ENCODE peak calls at places on chromosomes 12 and 14, in six cellular contexts. I is HepG2, F is GM12891, B is H1, L is K562, R is GM12878. G is an unnamed sample.
A peak's percentile ranks its signal among the peaks of the same experiment; 100 is the strongest.

GRCh38 chr14:67228325-67228984 is 12.8 kb upstream of the PALS1 start:
- DNase-seq in F (no peak), L (no peak), I (no peak), B (no peak), R (no peak), G (no peak)

GRCh38 chr14:102982852-102983470 is 60.5 kb downstream of the AMN start:
- DNase-seq in I (no peak), F (no peak), B (no peak), R (no peak), L (no peak), G (no peak)

GRCh38 chr12:123384318-123384993 is 524 bp downstream of the KMT5A start:
- DNase-seq in F (no peak), I (no peak), L (peak; percentile 38), B (no peak), R (no peak), G (no peak)

GRCh38 chr12:132362966-132363660 is 33.7 kb upstream of the GALNT9 start:
- DNase-seq in R (no peak), I (no peak), F (no peak), L (no peak), B (no peak), G (no peak)

GRCh38 chr12:51318846-51319570 is 5.0 kb downstream of the BIN2 start:
- DNase-seq in R (peak; percentile 59), I (no peak), F (no peak), L (no peak), B (no peak), G (no peak)

GRCh38 chr12:11771356-11771755 is 121.9 kb downstream of the ETV6 start:
- DNase-seq in R (no peak), B (no peak), F (no peak), I (no peak), L (no peak), G (no peak)

GRCh38 chr14:52413729-52414453 is 99.8 kb downstream of the PTGER2 start:
- DNase-seq in R (no peak), B (no peak), I (no peak), L (no peak), F (no peak), G (no peak)

GRCh38 chr14:24630872-24631477 is 3.0 kb downstream of the GZMB start:
- DNase-seq in F (no peak), I (peak; percentile 46), L (no peak), R (no peak), B (no peak), G (no peak)

GRCh38 chr14:28652782-28653181 is 113.8 kb upstream of the FOXG1 start:
- DNase-seq in L (no peak), R (no peak), B (no peak), I (no peak), F (no peak), G (no peak)

GRCh38 chr14:24088095-24088494 is 6.0 kb upstream of the PCK2 start:
- DNase-seq in F (no peak), L (no peak), I (no peak), B (no peak), R (no peak), G (no peak)

GRCh38 chr14:20652996-20653975 is 11.8 kb upstream of the OR6S1 start:
- DNase-seq in F (no peak), L (peak; percentile 27), B (peak; percentile 98), R (peak; percentile 45), I (peak; percentile 32), G (no peak)

GRCh38 chr12:71642264-71642663 is 21.4 kb downstream of the ZFC3H1 start:
- DNase-seq in I (no peak), B (no peak), R (no peak), F (no peak), L (no peak), G (no peak)

GRCh38 chr14:36604757-36605505 is 22.5 kb upstream of the NKX2-8 start:
- DNase-seq in F (no peak), L (peak; percentile 41), B (no peak), I (peak; percentile 93), R (no peak), G (peak; percentile 9)

GRCh38 chr14:87184180-87184579 is 808.8 kb downstream of the GALC start:
- DNase-seq in B (no peak), L (no peak), I (no peak), R (no peak), F (no peak), G (no peak)

GRCh38 chr12:88519802-88520435 is 60.4 kb downstream of the KITLG start:
- DNase-seq in R (no peak), I (no peak), B (no peak), F (no peak), L (no peak), G (no peak)

GRCh38 chr14:83664389-83664788 is 1865.6 kb upstream of the FLRT2 start:
- DNase-seq in L (no peak), I (no peak), F (no peak), B (no peak), R (no peak), G (no peak)

GRCh38 chr12:64793610-64794009 is 30.8 kb upstream of the TBC1D30 start:
- DNase-seq in R (no peak), B (no peak), L (no peak), F (no peak), I (no peak), G (no peak)

GRCh38 chr12:92971869-92972524 is 42.9 kb upstream of the EEA1 start:
- DNase-seq in B (no peak), I (no peak), R (no peak), F (no peak), L (no peak), G (no peak)

GRCh38 chr14:64113279-64113678 is 180.9 kb downstream of the ESR2 start:
- DNase-seq in R (no peak), L (no peak), I (no peak), F (no peak), B (no peak), G (no peak)

GRCh38 chr14:81517798-81518398 is 15.8 kb downstream of the SEL1L start:
- DNase-seq in L (no peak), R (no peak), B (no peak), I (peak; percentile 66), F (no peak), G (no peak)

GRCh38 chr12:31641509-31642090 is 17.9 kb upstream of the ETFBKMT start:
- DNase-seq in L (no peak), B (no peak), I (peak; percentile 27), F (no peak), R (no peak), G (no peak)

GRCh38 chr12:49165114-49165513 is 23.8 kb downstream of the TUBA1A start:
- DNase-seq in L (no peak), F (no peak), B (no peak), I (no peak), R (no peak), G (no peak)

GRCh38 chr12:26488339-26488738 is 293.0 kb downstream of the SSPN start:
- DNase-seq in B (no peak), L (no peak), R (no peak), F (no peak), I (no peak), G (no peak)

GRCh38 chr14:48584031-48584430 is 908.6 kb upstream of the MDGA2 start:
- DNase-seq in F (no peak), I (no peak), L (no peak), B (no peak), R (no peak), G (no peak)

GRCh38 chr14:36520601-36521525 is 831 bp upstream of the NKX2-1 start:
- DNase-seq in R (no peak), F (no peak), B (no peak), L (peak; percentile 29), I (peak; percentile 44), G (no peak)

GRCh38 chr12:90801776-90802175 is 153.2 kb downstream of the CCER1 start:
- DNase-seq in F (no peak), R (no peak), I (no peak), L (no peak), B (no peak), G (no peak)

GRCh38 chr14:34374998-34375740 is 86.9 kb downstream of the SPTSSA start:
- DNase-seq in F (no peak), I (no peak), L (no peak), R (no peak), B (no peak), G (no peak)

GRCh38 chr14:72737560-72737943 is 156.3 kb downstream of the DPF3 start:
- DNase-seq in B (no peak), F (no peak), L (no peak), R (no peak), I (no peak), G (no peak)

GRCh38 chr14:75299064-75299463 is 20.4 kb downstream of the FOS start:
- DNase-seq in R (no peak), L (no peak), I (no peak), B (no peak), F (no peak), G (no peak)

GRCh38 chr12:5076761-5077160 is 33.1 kb downstream of the KCNA5 start:
- DNase-seq in R (no peak), F (no peak), I (no peak), B (no peak), L (no peak), G (no peak)

GRCh38 chr12:45991289-45992249 is 1.2 kb upstream of the SCAF11 start:
- DNase-seq in I (peak; percentile 76), F (peak; percentile 35), R (no peak), L (peak; percentile 74), B (no peak), G (peak; percentile 36)
- TF ChIP-seq POLR2A in I (peak; percentile 88), F (peak; percentile 58), R (peak; percentile 92), L (peak; percentile 94), B (peak; percentile 48), G (peak; percentile 76)

DNA sequence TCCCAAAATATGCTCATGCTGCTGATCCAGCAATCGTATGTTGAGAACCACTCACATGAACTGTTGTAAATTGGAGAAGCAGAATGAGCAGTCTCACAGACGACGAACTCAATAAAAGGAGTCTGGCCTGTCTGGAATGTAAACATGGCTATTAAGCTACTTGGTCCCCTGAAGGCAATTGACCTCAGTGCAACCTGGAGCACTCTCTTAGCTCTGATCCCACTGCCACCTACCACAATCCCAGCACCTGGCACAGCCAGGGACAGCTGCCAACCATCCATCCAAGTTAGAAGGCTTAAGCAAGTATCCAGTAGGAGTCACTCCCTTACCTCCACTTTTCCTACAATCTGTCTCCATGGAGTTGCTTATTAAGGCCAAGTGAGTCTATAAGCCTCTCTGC is 406.9 kb upstream of the CLEC14A start:
- DNase-seq in L (no peak), B (no peak), F (no peak), I (no peak), R (no peak), G (no peak)
- TF ChIP-seq TAF1 in L (no peak), B (no peak), F (no peak), I (no peak), R (no peak), G (no peak)

DNA sequence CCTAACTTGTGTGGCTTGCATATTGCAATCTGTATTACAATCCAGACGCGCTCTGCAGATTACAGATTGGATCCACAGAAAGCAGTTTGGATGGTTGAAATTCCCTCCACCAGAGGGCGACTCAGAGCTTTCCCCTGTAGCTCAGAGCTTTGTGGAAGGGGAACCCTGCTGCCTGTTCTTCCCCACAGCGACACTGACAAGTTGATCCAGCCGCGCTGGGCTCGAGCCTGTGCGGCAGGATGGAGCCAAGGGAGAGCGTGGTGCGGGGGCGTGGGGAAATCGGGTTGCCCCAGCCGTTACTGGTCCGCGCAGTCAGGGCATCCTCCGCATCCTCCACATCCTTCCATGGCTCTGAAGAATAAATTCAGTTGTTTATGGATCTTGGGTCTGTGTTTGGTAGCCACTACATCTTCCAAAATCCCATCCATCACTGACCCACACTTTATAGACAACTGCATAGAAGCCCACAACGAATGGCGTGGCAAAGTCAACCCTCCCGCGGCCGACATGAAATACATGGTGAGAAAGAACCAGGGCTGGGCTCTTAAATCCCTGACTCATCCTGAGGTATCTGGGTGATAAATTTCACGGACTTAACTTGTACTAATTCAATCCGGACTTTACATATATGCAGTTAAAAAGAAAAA is at the start of gene GLIPR1L1:
- DNase-seq in F (peak; percentile 41), R (peak; percentile 44), L (peak; percentile 30), B (peak; percentile 86), I (peak; percentile 71), G (peak; percentile 28)
- TF ChIP-seq POLR2AphosphoS5 in F (no peak), R (no peak), L (no peak), B (no peak), I (no peak), G (no peak)

GRCh38 chr12:6946033-6946919 is 2.5 kb downstream of the C12orf57 start:
- DNase-seq in I (peak; percentile 96), B (no peak), F (no peak), R (peak; percentile 80), L (peak; percentile 62), G (no peak)
- TF ChIP-seq POLR2A in I (no peak), B (peak; percentile 46), F (peak; percentile 40), R (peak; percentile 67), L (no peak), G (peak; percentile 64)